ENCODE peak calls at places on chromosomes 16 and 17, in six cellular contexts. B is left ventricle myocardium inferior, V is pancreas, R is lung, Y is epithelial cell of proximal tubule, L is AG04450. P is an unnamed sample.

GRCh38 chr17:4130715-4131114 is 12.1 kb downstream of the ZZEF1 start:
- DNase-seq in B (no peak), V (no peak), R (peak; percentile 31), Y (no peak), L (no peak), P (no peak)

GRCh38 chr17:17416400-17417360 is 60.1 kb upstream of the MED9 start:
- DNase-seq in B (peak; percentile 33), V (no peak), R (peak; percentile 64), Y (no peak), L (no peak), P (no peak)

GRCh38 chr17:74522381-74523090 is 8.7 kb downstream of the CD300LB start:
- DNase-seq in B (no peak), V (no peak), R (peak; percentile 17), Y (no peak), L (no peak), P (no peak)

GRCh38 chr16:89584768-89585549 is 9.4 kb downstream of the CPNE7 start:
- DNase-seq in B (no peak), V (no peak), R (no peak), Y (no peak), L (no peak), P (peak; percentile 84)

GRCh38 chr17:50708050-50709000 is 611 bp upstream of the ANKRD40 start:
- DNase-seq in B (no peak), V (no peak), R (no peak), Y (no peak), L (no peak), P (no peak)

GRCh38 chr17:77320501-77321256 is 179.9 kb downstream of the SEC14L1 start:
- DNase-seq in B (no peak), V (no peak), R (no peak), Y (no peak), L (no peak), P (peak; percentile 70)

GRCh38 chr16:28321700-28322411 is 29.5 kb downstream of the SBK1 start:
- DNase-seq in B (no peak), V (no peak), R (no peak), Y (no peak), L (no peak), P (no peak)

GRCh38 chr16:35480361-35480760 is 2020.9 kb downstream of the TP53TG3F start:
- DNase-seq in B (no peak), V (no peak), R (no peak), Y (no peak), L (no peak), P (no peak)

GRCh38 chr17:83075270-83075880 is 4.0 kb upstream of the METRNL start:
- DNase-seq in B (no peak), V (no peak), R (no peak), Y (no peak), L (no peak), P (no peak)

GRCh38 chr16:12732600-12732999 is 71.1 kb downstream of the CPPED1 start:
- DNase-seq in B (no peak), V (no peak), R (no peak), Y (no peak), L (no peak), P (no peak)

GRCh38 chr17:40314557-40314953 is 5.6 kb downstream of the RARA start:
- DNase-seq in B (peak; percentile 83), V (peak; percentile 96), R (peak; percentile 94), Y (peak; percentile 82), L (peak; percentile 68), P (peak; percentile 99)

GRCh38 chr16:49932943-49933342 is 77.0 kb upstream of the ZNF423 start:
- DNase-seq in B (peak; percentile 24), V (no peak), R (no peak), Y (no peak), L (no peak), P (peak; percentile 24)

GRCh38 chr16:6725634-6726331 is 606.9 kb upstream of the RBFOX1 start:
- DNase-seq in B (no peak), V (no peak), R (no peak), Y (no peak), L (no peak), P (no peak)

GRCh38 chr16:9012848-9013507 is 49.3 kb upstream of the USP7 start:
- DNase-seq in B (no peak), V (peak; percentile 53), R (no peak), Y (no peak), L (no peak), P (no peak)

GRCh38 chr17:63919311-63919723 is 678 bp upstream of the GH1 start:
- DNase-seq in B (no peak), V (no peak), R (peak; percentile 53), Y (no peak), L (peak; percentile 15), P (peak; percentile 38)

GRCh38 chr16:57730771-57731730 is 4.5 kb upstream of the KATNB1 start:
- DNase-seq in B (no peak), V (peak; percentile 33), R (no peak), Y (no peak), L (no peak), P (peak; percentile 42)

GRCh38 chr17:63703029-63703428 is 3.1 kb upstream of the LIMD2 start:
- DNase-seq in B (no peak), V (no peak), R (no peak), Y (no peak), L (no peak), P (no peak)

GRCh38 chr16:49282690-49283375 is 1.2 kb upstream of the CBLN1 start:
- DNase-seq in B (no peak), V (peak; percentile 92), R (no peak), Y (no peak), L (no peak), P (no peak)

GRCh38 chr17:63685021-63685420 is 14.9 kb downstream of the LIMD2 start:
- DNase-seq in B (no peak), V (no peak), R (no peak), Y (no peak), L (no peak), P (no peak)

GRCh38 chr16:4378202-4378666 is 6.6 kb downstream of the VASN start:
- DNase-seq in B (peak; percentile 54), V (peak; percentile 70), R (no peak), Y (no peak), L (no peak), P (no peak)

GRCh38 chr17:21129023-21129681 is 2.4 kb downstream of the DHRS7B start:
- DNase-seq in B (no peak), V (no peak), R (no peak), Y (no peak), L (peak; percentile 26), P (no peak)

DNA sequence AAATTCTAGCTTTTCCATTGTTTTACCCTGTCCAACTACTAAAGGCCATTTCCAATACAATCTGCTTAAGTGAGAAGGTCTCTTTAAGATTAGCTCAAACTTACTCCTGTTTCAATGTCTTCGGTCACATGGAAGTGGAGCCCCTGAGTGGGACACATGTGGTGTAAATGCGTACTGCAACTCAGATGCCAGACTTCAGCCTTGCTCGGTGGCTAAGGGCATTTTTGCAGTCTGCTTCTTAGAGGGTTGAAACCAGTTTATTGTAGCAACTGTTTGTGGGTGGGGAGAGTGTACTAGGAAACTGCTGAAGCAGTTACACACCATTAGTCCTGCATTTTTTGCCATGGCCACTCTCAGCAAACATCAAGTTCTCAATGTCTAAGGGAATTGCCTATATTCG is 140.6 kb downstream of the PARN start:
- DNase-seq in B (no peak), V (no peak), R (no peak), Y (peak; percentile 73), L (no peak), P (no peak)
- TF ChIP-seq CTCF in B (peak; percentile 37), V (no peak), R (no peak), Y (peak; percentile 49), L (peak; percentile 32), P (peak; percentile 47)

GRCh38 chr17:5819921-5820685 is 235.8 kb upstream of the NLRP1 start:
- DNase-seq in B (no peak), V (no peak), R (peak; percentile 19), Y (no peak), L (no peak), P (no peak)

GRCh38 chr17:5815396-5815795 is 231.1 kb upstream of the NLRP1 start:
- DNase-seq in B (no peak), V (no peak), R (no peak), Y (no peak), L (no peak), P (no peak)

GRCh38 chr17:5816491-5816890 is 232.2 kb upstream of the NLRP1 start:
- DNase-seq in B (no peak), V (no peak), R (no peak), Y (no peak), L (no peak), P (no peak)

GRCh38 chr17:5819396-5819795 is 235.1 kb upstream of the NLRP1 start:
- DNase-seq in B (no peak), V (no peak), R (no peak), Y (no peak), L (no peak), P (no peak)

DNA sequence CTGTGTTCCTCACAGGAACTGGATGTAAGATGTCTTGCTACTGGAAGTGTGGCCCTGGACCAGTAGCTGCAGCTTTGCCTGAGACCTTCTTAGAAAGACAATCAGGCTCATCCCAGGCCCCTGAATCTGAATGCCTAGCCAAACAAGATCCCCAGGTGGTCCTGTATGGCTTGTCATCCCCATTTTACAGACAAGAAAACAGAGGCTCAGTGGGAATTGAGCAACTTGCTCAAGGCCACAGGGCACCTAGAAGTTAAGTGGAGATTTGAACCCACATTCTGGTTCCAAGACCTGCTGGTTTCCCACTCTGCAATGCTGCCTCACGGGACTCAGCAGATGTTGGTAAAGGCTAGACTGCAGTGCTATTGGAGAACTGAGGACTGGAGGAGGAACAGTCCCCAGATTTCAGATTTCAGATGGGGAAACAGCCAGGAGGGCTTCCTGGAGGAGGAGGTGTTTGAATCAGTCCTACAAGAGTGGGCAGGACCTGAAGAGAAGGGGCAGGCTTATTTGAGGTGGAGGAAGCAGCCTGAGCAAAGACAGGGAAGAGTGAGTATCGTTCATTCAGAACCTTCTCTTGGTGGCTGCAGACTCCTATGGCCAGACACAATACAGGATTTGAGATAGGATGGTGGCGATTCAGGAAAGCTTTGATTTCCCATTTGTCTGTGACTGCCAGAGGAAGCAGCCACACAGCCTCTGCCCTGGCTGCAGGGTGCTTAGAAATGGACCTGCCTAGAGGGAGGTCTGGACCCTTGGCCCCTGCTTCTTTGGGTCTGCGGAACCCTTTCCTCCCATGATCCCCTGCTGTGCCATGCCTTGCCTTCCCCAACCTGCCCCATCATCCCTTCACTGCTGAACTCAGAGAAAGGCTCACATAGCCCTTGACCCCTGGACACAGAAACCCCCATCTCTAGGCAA is 233.4 kb upstream of the NLRP1 start:
- DNase-seq in B (no peak), V (no peak), R (no peak), Y (no peak), L (no peak), P (no peak)
- TF ChIP-seq CTCF in B (no peak), V (no peak), R (no peak), Y (no peak), L (no peak), P (no peak)

DNA sequence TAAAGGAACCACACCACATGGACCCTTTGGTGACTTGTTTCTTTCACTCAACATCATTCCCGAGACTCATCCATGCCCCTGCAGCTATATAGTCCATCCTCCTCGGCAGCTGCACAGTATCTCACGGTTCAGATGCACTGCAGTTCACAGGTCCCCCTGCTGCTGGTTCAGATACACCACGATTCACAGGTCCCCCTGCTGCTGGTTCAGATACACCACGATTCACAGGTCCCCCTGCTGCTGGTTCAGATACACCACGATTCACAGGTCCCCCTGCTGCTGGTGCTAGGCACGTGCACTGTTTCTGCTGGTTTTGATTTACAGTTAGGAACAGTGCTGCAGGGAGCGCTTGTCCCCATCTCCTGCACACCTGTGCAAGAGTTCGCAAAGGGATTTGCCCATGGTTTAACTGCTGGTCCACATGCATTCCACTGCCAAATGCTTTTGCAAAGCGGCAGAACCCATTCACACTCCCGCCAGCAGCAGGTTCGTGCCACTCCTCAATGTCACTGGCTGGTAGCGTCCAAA is 3.8 kb downstream of the HSDL1 start:
- DNase-seq in B (no peak), V (no peak), R (no peak), Y (no peak), L (no peak), P (no peak)
- TF ChIP-seq CTCF in B (peak; percentile 15), V (no peak), R (no peak), Y (peak; percentile 10), L (no peak), P (peak; percentile 17)

GRCh38 chr17:43760254-43760852 is 1.8 kb upstream of the SOST start:
- DNase-seq in B (peak; percentile 92), V (peak; percentile 96), R (peak; percentile 93), Y (peak; percentile 36), L (peak; percentile 86), P (no peak)
- TF ChIP-seq CTCF in B (peak; percentile 99), V (peak; percentile 93), R (peak; percentile 100), Y (peak; percentile 100), L (peak; percentile 100), P (peak; percentile 100)